ENCODE peak calls at places on chromosome 12, in six cellular contexts. T is HL-60; I is heart right ventricle; M is fibroblast of pulmonary artery; O is neural progenitor cell; C is CD8-positive, alpha-beta T cell. H is an unnamed sample.

GRCh38 chr12:26121841-26122680 is 2.8 kb downstream of the BHLHE41 start:
- DNase-seq in T (peak), I (peak), M (peak), O (peak), C (peak), H (no peak)

GRCh38 chr12:16130359-16130758 is 147.1 kb downstream of the SLC15A5 start:
- DNase-seq in T (no peak), I (no peak), M (no peak), O (no peak), C (no peak), H (no peak)

GRCh38 chr12:78101946-78102635 is 271.4 kb downstream of the NAV3 start:
- DNase-seq in T (peak), I (no peak), M (no peak), O (no peak), C (no peak), H (no peak)

GRCh38 chr12:57850924-57851323 is 4.4 kb upstream of the CTDSP2 start:
- DNase-seq in T (no peak), I (no peak), M (no peak), O (peak), C (no peak), H (peak)

GRCh38 chr12:31589582-31589895 is 1.4 kb downstream of the DENND5B start:
- DNase-seq in T (no peak), I (peak), M (no peak), O (peak), C (no peak), H (no peak)

GRCh38 chr12:2804390-2805145 is 7.9 kb upstream of the ITFG2 start:
- DNase-seq in T (no peak), I (peak), M (peak), O (no peak), C (no peak), H (no peak)

GRCh38 chr12:63387736-63388135 is 236.7 kb upstream of the AVPR1A start:
- DNase-seq in T (no peak), I (no peak), M (no peak), O (no peak), C (no peak), H (no peak)

GRCh38 chr12:6199531-6200265 is 502 bp upstream of the CD9 start:
- DNase-seq in T (no peak), I (no peak), M (no peak), O (peak), C (no peak), H (no peak)

GRCh38 chr12:39572551-39572950 is 47.1 kb downstream of the ABCD2 start:
- DNase-seq in T (no peak), I (no peak), M (no peak), O (no peak), C (no peak), H (no peak)

GRCh38 chr12:56957229-56958052 is at the start of gene RDH16:
- DNase-seq in T (no peak), I (no peak), M (no peak), O (no peak), C (no peak), H (no peak)

GRCh38 chr12:79360269-79360668 is 330.5 kb downstream of the PAWR start:
- DNase-seq in T (no peak), I (no peak), M (peak), O (no peak), C (no peak), H (no peak)

GRCh38 chr12:108234155-108234554 is 105.0 kb downstream of the CMKLR1 start:
- DNase-seq in T (no peak), I (no peak), M (peak), O (no peak), C (no peak), H (no peak)

GRCh38 chr12:89212339-89212771 is 139.9 kb downstream of the DUSP6 start:
- DNase-seq in T (no peak), I (peak), M (peak), O (no peak), C (no peak), H (no peak)

GRCh38 chr12:55745361-55746146 is 2.6 kb downstream of the GDF11 start:
- DNase-seq in T (no peak), I (peak), M (peak), O (peak), C (no peak), H (no peak)

GRCh38 chr12:130768120-130768519 is 52.0 kb upstream of the RIMBP2 start:
- DNase-seq in T (no peak), I (no peak), M (no peak), O (no peak), C (no peak), H (no peak)

GRCh38 chr12:110372056-110372425 is 31.5 kb downstream of the ANAPC7 start:
- DNase-seq in T (no peak), I (no peak), M (no peak), O (no peak), C (no peak), H (no peak)
- H3K4me3 ChIP-seq in T (no peak), I (no peak), M (no peak), O (no peak), C (no peak), H (no peak)

DNA sequence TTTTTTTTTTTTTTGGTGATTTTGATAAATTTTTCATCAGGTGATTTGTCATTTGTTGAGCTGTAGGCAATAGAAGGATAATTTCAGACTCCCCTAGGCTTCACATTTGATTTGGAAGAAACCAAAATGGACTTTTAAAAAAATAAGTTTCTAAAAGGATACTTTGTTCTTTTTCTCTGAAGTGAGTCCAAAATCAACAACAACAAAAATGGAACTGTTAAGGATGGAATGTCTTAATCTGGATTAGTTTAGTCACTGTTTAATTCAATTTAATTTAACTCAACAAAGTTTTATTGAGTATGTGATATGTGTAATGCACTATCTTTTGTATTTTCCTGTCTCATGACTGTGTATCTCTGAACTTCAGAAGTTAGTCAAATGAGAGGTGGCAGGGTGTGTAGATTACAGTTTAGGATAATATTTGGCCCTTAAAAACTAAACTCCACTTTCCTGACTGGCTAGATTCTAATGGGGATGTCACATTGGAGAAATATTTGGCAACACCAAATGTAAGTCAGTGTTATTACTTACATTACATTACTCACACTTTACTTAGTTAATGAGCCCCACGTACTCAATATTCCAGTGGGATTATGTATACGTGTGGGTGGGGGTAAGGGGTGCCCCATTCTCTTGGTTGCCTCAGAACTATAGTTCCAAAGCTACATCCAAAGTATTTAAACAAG is 209.7 kb downstream of the BCAT1 start:
- DNase-seq in T (no peak), I (no peak), M (no peak), O (no peak), C (no peak), H (no peak)
- H3K4me3 ChIP-seq in T (no peak), I (no peak), M (no peak), O (no peak), C (no peak), H (no peak)

GRCh38 chr12:109607618-109608017 is 34.0 kb downstream of the MVK start:
- DNase-seq in T (no peak), I (no peak), M (no peak), O (no peak), C (no peak), H (no peak)

GRCh38 chr12:109604902-109605536 is 31.4 kb downstream of the MVK start:
- DNase-seq in T (no peak), I (no peak), M (no peak), O (peak), C (no peak), H (no peak)

GRCh38 chr12:109608270-109608669 is 34.7 kb downstream of the MVK start:
- DNase-seq in T (no peak), I (no peak), M (no peak), O (no peak), C (no peak), H (no peak)

GRCh38 chr12:109605599-109606228 is 32.1 kb downstream of the MVK start:
- DNase-seq in T (no peak), I (no peak), M (no peak), O (peak), C (no peak), H (no peak)

GRCh38 chr12:109606261-109607028 is 32.9 kb downstream of the MVK start:
- DNase-seq in T (no peak), I (peak), M (no peak), O (peak), C (no peak), H (no peak)
- H3K4me3 ChIP-seq in T (no peak), I (no peak), M (no peak), O (peak), C (no peak), H (no peak)

GRCh38 chr12:54021006-54021405 is 7.2 kb upstream of the HOXC6 start:
- DNase-seq in T (no peak), I (no peak), M (no peak), O (no peak), C (no peak), H (no peak)
- H3K4me3 ChIP-seq in T (no peak), I (no peak), M (no peak), O (no peak), C (no peak), H (no peak)

DNA sequence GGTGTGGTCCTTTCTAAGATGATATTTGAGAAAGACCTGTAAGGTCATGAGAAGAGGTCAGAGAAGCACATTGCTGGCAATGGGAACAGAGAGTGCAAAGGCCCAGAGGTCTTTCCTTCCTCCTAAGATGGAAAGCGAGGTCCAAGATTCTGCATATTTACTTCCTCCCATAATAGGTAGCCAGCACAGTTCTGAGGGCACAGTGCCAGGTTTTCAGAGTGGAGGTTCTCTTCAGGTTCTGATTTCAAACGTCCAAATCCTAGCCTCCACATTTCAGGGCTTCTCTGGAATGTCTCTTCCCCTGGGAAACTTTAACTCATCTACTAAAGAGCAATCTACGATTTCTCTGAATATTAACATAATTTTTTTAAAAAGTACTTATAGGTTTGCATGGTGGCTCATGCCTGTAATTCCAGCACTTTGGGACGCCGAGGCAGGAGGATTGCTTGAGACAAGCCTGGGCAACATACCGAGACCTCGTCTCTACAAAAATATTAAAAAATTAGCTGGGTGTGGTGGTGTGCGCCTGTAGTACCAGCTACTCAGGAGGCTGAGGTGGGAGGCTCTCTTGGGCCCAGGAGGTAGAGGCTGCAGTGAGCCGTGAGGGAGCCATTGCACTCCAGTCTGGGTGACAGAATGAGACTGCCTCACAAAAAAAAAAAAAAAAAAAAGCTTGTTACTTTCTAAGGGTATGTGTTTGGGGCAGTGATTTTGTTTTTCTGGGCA is 526 bp upstream of the MRPL42 start:
- DNase-seq in T (no peak), I (peak), M (no peak), O (no peak), C (no peak), H (no peak)
- H3K4me3 ChIP-seq in T (peak), I (peak), M (no peak), O (peak), C (peak), H (peak)